ENCODE peak calls at places on chromosomes 13 and 19, in five cellular contexts. Z is HL-60, Y is stomach, L is Panc1, A is GM23338. J is an unnamed sample.

GRCh38 chr13:83449666-83450395 is 432.4 kb downstream of the SLITRK1 start:
- DNase-seq in Z (no peak), Y (no peak), L (peak; percentile 13), A (peak; percentile 5), J (no peak)

GRCh38 chr13:44815507-44816074 is 173.7 kb downstream of the NUFIP1 start:
- DNase-seq in Z (no peak), Y (no peak), L (no peak), A (peak; percentile 62), J (no peak)

GRCh38 chr19:45542234-45542668 is 35.0 kb downstream of the VASP start:
- DNase-seq in Z (no peak), Y (no peak), L (no peak), A (no peak), J (no peak)

GRCh38 chr13:24192036-24192810 is 31.7 kb downstream of the SPATA13 start:
- DNase-seq in Z (peak; percentile 38), Y (no peak), L (no peak), A (peak; percentile 37), J (no peak)

GRCh38 chr13:98142427-98143156 is at the start of gene FARP1:
- DNase-seq in Z (no peak), Y (peak; percentile 88), L (no peak), A (peak; percentile 89), J (peak; percentile 96)

GRCh38 chr19:11881151-11881800 is 6.3 kb upstream of the ZNF69 start:
- DNase-seq in Z (peak; percentile 61), Y (peak; percentile 76), L (peak; percentile 39), A (peak; percentile 89), J (peak; percentile 54)

GRCh38 chr13:20960663-20961309 is 58.2 kb upstream of the XPO4 start:
- DNase-seq in Z (peak; percentile 31), Y (no peak), L (no peak), A (no peak), J (no peak)

GRCh38 chr13:51585234-51585672 is 991 bp downstream of the WDFY2 start:
- DNase-seq in Z (peak; percentile 50), Y (no peak), L (no peak), A (no peak), J (no peak)

GRCh38 chr13:22275393-22275792 is 604.5 kb downstream of the FGF9 start:
- DNase-seq in Z (no peak), Y (no peak), L (no peak), A (no peak), J (no peak)

GRCh38 chr19:30148039-30148438 is 206.0 kb downstream of the URI1 start:
- DNase-seq in Z (no peak), Y (no peak), L (no peak), A (no peak), J (no peak)

GRCh38 chr13:60969659-60970058 is 446.0 kb downstream of the PCDH20 start:
- DNase-seq in Z (no peak), Y (no peak), L (no peak), A (no peak), J (no peak)

GRCh38 chr13:111474136-111475002 is 153.9 kb downstream of the TEX29 start:
- DNase-seq in Z (peak; percentile 36), Y (no peak), L (peak; percentile 2), A (peak; percentile 84), J (peak; percentile 53)

GRCh38 chr13:32022292-32022691 is 9.3 kb upstream of the FRY start:
- DNase-seq in Z (no peak), Y (no peak), L (no peak), A (no peak), J (no peak)

GRCh38 chr19:40539070-40539469 is 37.6 kb upstream of the SHKBP1 start:
- DNase-seq in Z (no peak), Y (no peak), L (no peak), A (peak; percentile 42), J (no peak)

GRCh38 chr13:77696006-77696862 is 1.3 kb upstream of the SLAIN1 start:
- DNase-seq in Z (no peak), Y (no peak), L (no peak), A (peak; percentile 64), J (no peak)

GRCh38 chr13:49791753-49792549 is 531 bp downstream of the KPNA3 start:
- DNase-seq in Z (peak; percentile 48), Y (peak; percentile 47), L (no peak), A (peak; percentile 65), J (peak; percentile 93)

DNA sequence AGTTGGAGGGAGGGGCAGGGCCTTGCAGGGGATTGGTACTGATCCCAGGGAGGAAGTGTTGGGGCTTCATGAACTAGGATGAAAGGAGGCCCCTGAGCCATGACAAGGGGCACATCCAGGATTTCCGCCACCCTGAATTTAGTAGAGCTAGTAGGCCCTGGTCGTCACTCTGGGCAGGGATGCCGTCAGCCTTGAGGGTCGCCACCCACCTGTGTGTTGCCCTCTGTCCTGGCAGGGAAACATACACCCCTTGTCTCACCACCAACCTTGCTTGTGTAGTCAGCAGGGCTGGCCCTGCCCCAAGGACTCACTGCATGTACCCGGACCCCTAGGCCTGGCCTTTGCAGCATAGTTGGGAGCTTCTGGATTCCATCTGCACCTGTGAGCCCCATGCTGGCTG is 9.4 kb upstream of the QTRT1 start:
- DNase-seq in Z (no peak), Y (no peak), L (no peak), A (no peak), J (no peak)
- TF ChIP-seq POLR2AphosphoS5 in Z (no peak), Y (no peak), L (no peak), A (peak; percentile 12), J (no peak)

DNA sequence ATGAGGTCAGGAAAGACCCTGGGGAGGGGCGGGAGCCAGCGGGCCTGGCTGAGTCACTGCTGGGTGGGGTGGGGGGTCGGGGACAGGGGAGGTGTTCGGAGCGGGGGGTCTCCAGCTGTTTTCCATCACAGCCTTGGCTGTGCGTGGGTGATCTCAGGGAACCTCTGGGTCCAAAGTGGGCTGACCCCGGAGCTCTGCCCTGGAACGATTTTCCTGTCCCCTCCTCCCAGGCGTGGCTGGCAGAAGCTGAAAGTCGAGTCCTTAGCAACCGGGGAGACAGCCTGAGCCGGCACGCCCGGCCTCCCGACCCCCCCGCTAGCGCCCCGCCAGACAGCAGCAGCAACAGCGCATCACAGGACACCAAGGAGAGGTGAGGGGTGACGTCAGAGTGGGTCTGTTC is 10.6 kb downstream of the TRIP10 start:
- DNase-seq in Z (no peak), Y (no peak), L (no peak), A (no peak), J (peak; percentile 86)
- TF ChIP-seq POLR2AphosphoS5 in Z (no peak), Y (no peak), L (no peak), A (no peak), J (no peak)

DNA sequence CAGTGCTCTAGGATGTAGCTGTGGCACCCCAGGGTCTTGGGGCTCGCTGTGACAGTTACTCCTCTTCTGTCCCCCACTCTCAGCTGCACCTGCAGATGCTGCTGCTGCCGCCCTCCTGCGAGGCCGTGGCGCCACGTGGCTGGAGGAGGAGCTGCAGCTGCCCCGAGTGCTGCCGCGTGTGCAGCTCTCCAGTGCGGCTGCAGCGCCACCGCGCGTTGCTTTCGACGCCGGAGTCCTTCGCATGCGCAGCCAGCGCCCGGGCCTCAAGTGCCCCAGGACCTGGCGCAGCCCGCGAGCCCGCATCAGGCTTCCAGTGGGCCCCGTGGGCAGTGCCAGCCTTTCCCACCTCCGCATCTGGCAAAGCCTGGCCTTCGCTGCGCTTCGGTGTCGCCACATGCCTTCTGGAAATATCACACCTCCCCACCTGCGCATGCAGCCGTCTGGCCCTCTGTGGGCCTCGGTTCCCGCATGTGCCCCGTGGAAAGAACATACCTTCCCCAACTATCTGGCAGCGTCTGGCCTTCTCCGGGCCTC is 692 bp upstream of the ZNF580 start:
- DNase-seq in Z (peak; percentile 44), Y (peak; percentile 71), L (no peak), A (peak; percentile 75), J (peak; percentile 95)
- TF ChIP-seq POLR2AphosphoS5 in Z (peak; percentile 60), Y (no peak), L (no peak), A (no peak), J (no peak)

GRCh38 chr19:43522929-43523328 is 4.1 kb downstream of the ETHE1 start:
- DNase-seq in Z (no peak), Y (no peak), L (no peak), A (no peak), J (no peak)

GRCh38 chr19:43525836-43526771 is 897 bp downstream of the ETHE1 start:
- DNase-seq in Z (peak; percentile 45), Y (peak; percentile 38), L (no peak), A (peak; percentile 39), J (no peak)

GRCh38 chr19:43527860-43528622 is 1.0 kb upstream of the ETHE1 start:
- DNase-seq in Z (no peak), Y (no peak), L (no peak), A (no peak), J (no peak)

GRCh38 chr19:43526884-43527859 is at the start of gene ETHE1:
- DNase-seq in Z (peak; percentile 75), Y (peak; percentile 84), L (no peak), A (peak; percentile 89), J (peak; percentile 91)

DNA sequence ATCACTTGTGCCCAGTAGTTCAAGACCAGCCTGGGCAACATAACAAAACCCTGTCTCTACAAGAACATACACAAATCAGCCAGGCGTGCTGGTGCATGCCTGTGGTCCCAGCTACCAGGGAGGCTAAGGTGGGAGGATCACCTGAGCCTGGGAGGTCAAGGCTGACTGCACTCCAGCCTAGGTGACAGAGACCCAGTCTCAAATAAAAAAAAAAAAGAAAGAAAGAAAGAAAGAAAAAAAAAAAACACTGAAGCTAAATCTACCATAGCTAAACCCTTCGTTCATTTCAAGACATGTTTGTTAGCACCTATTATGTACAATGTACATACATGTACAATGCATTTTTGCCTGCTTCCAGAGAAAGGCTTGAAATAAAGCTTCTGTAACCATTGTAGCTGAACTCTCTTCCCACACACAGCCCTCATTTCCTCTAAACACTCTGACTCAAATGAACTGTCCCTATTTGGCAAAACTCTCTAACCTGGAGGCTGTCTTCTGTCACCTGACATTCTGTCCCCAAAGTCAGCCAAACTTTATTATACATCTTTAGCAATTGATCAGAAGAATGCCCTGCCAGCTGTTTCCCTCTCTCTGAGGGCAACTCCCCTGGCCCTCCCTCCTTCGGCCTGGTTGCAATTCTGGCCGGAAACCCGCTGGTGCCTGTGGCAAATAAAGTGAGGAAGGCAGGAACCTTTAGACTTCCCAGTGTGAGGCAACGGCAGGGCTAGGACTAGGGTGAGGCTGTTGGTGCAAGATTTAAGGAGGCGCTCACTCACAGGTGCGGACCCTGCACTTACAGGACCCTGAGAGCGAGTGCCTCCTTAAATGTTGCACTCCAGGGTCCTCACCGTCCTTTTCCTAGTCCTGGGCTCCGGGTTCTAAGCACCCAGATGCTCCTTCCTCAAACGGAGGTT is 1.8 kb downstream of the ETHE1 start:
- DNase-seq in Z (peak; percentile 92), Y (peak; percentile 65), L (no peak), A (peak; percentile 74), J (peak; percentile 91)
- TF ChIP-seq POLR2AphosphoS5 in Z (peak; percentile 81), Y (peak; percentile 74), L (no peak), A (no peak), J (peak; percentile 77)